ENCODE peak calls at places on chromosomes 7 and 10, in ten cellular contexts. K, P, Z, O, H, N, M, J, X and Q are unnamed samples.

GRCh38 chr7:50474382-50475155 is 24.4 kb upstream of the FIGNL1 start:
- DNase-seq in K (no peak), P (no peak), Z (no peak), O (no peak), H (no peak), N (no peak), M (no peak), J (no peak), X (no peak), Q (no peak)

GRCh38 chr7:92667816-92668540 is 77.8 kb upstream of the FAM133B start:
- DNase-seq in K (no peak), P (no peak), Z (no peak), O (no peak), H (no peak), N (no peak), M (no peak), J (no peak), X (no peak), Q (no peak)

GRCh38 chr10:34580643-34581042 is 234.5 kb downstream of the PARD3 start:
- DNase-seq in K (no peak), P (no peak), Z (peak), O (no peak), H (no peak), N (no peak), M (no peak), J (no peak), X (no peak), Q (no peak)

GRCh38 chr7:112752576-112752975 is 37.6 kb downstream of the TMEM168 start:
- DNase-seq in K (no peak), P (no peak), Z (no peak), O (no peak), H (no peak), N (no peak), M (no peak), J (no peak), X (no peak), Q (no peak)

GRCh38 chr7:1289681-1290261 is 57.1 kb downstream of the UNCX start:
- DNase-seq in K (no peak), P (peak), Z (no peak), O (no peak), H (no peak), N (no peak), M (peak), J (no peak), X (no peak), Q (no peak)

GRCh38 chr10:70328987-70329386 is 45.2 kb upstream of the NPFFR1 start:
- DNase-seq in K (no peak), P (no peak), Z (no peak), O (no peak), H (no peak), N (no peak), M (no peak), J (no peak), X (no peak), Q (no peak)

GRCh38 chr10:100741386-100742066 is 3.9 kb upstream of the PAX2 start:
- DNase-seq in K (no peak), P (no peak), Z (no peak), O (no peak), H (no peak), N (no peak), M (no peak), J (no peak), X (no peak), Q (no peak)

GRCh38 chr7:115229401-115230083 is 307.6 kb downstream of the MDFIC start:
- DNase-seq in K (no peak), P (no peak), Z (no peak), O (no peak), H (peak), N (no peak), M (no peak), J (no peak), X (no peak), Q (no peak)

GRCh38 chr10:116879817-116880216 is 30.5 kb downstream of the ENO4 start:
- DNase-seq in K (no peak), P (no peak), Z (no peak), O (no peak), H (no peak), N (no peak), M (no peak), J (no peak), X (no peak), Q (no peak)

GRCh38 chr10:89352039-89352597 is 24.3 kb downstream of the IFIT3 start:
- DNase-seq in K (peak), P (no peak), Z (peak), O (no peak), H (no peak), N (peak), M (no peak), J (no peak), X (no peak), Q (peak)

GRCh38 chr10:1611936-1612550 is 125.3 kb downstream of the ADARB2 start:
- DNase-seq in K (no peak), P (no peak), Z (no peak), O (no peak), H (no peak), N (no peak), M (no peak), J (no peak), X (no peak), Q (no peak)

GRCh38 chr10:110403593-110403992 is 94.1 kb upstream of the DUSP5 start:
- DNase-seq in K (no peak), P (no peak), Z (no peak), O (no peak), H (no peak), N (no peak), M (peak), J (no peak), X (no peak), Q (peak)

GRCh38 chr10:61655335-61655851 is 7.3 kb upstream of the CABCOCO1 start:
- DNase-seq in K (no peak), P (no peak), Z (no peak), O (no peak), H (no peak), N (no peak), M (no peak), J (no peak), X (no peak), Q (no peak)

GRCh38 chr10:35574924-35575352 is 30.2 kb upstream of the GJD4 start:
- DNase-seq in K (no peak), P (no peak), Z (no peak), O (peak), H (no peak), N (no peak), M (no peak), J (no peak), X (no peak), Q (no peak)

GRCh38 chr7:23811540-23811939 is 101.5 kb downstream of the STK31 start:
- DNase-seq in K (no peak), P (no peak), Z (no peak), O (no peak), H (no peak), N (no peak), M (no peak), J (peak), X (no peak), Q (no peak)

GRCh38 chr10:93435621-93436385 is 46.3 kb downstream of the MYOF start:
- DNase-seq in K (no peak), P (no peak), Z (no peak), O (no peak), H (no peak), N (no peak), M (no peak), J (peak), X (no peak), Q (no peak)

GRCh38 chr10:71852335-71852937 is 1.4 kb upstream of the PSAP start:
- DNase-seq in K (no peak), P (peak), Z (no peak), O (no peak), H (no peak), N (peak), M (peak), J (peak), X (peak), Q (peak)

GRCh38 chr7:2710256-2710655 is 22.3 kb downstream of the AMZ1 start:
- DNase-seq in K (peak), P (no peak), Z (no peak), O (no peak), H (peak), N (no peak), M (no peak), J (no peak), X (no peak), Q (peak)

GRCh38 chr10:123229927-123230630 is 75.9 kb downstream of the BUB3 start:
- DNase-seq in K (no peak), P (no peak), Z (no peak), O (no peak), H (no peak), N (no peak), M (no peak), J (no peak), X (no peak), Q (no peak)

GRCh38 chr10:91653214-91653875 is 20.5 kb upstream of the PPP1R3C start:
- DNase-seq in K (no peak), P (no peak), Z (no peak), O (no peak), H (no peak), N (no peak), M (no peak), J (no peak), X (no peak), Q (no peak)

GRCh38 chr10:112022196-112022595 is 161.4 kb downstream of the GPAM start:
- DNase-seq in K (no peak), P (no peak), Z (no peak), O (no peak), H (no peak), N (no peak), M (no peak), J (no peak), X (no peak), Q (no peak)

GRCh38 chr10:73859441-73860049 is 14.8 kb downstream of the CAMK2G start:
- DNase-seq in K (no peak), P (peak), Z (no peak), O (no peak), H (peak), N (no peak), M (no peak), J (no peak), X (no peak), Q (peak)

GRCh38 chr7:2761131-2761624 is 73.2 kb downstream of the AMZ1 start:
- DNase-seq in K (no peak), P (peak), Z (no peak), O (no peak), H (no peak), N (no peak), M (no peak), J (no peak), X (peak), Q (no peak)

GRCh38 chr7:152177696-152178404 is 152.4 kb downstream of the GALNT11 start:
- DNase-seq in K (no peak), P (no peak), Z (no peak), O (no peak), H (no peak), N (no peak), M (no peak), J (no peak), X (no peak), Q (no peak)

GRCh38 chr7:28423112-28423511 is 10.8 kb downstream of the CREB5 start:
- DNase-seq in K (no peak), P (no peak), Z (no peak), O (no peak), H (no peak), N (no peak), M (no peak), J (no peak), X (no peak), Q (no peak)

GRCh38 chr7:66699998-66700397 is 40.5 kb upstream of the RABGEF1 start:
- DNase-seq in K (no peak), P (no peak), Z (no peak), O (no peak), H (no peak), N (peak), M (no peak), J (no peak), X (no peak), Q (no peak)

GRCh38 chr10:102660891-102661613 is 16.8 kb downstream of the TRIM8 start:
- DNase-seq in K (peak), P (peak), Z (peak), O (no peak), H (peak), N (peak), M (peak), J (peak), X (no peak), Q (peak)

GRCh38 chr10:111990734-111991133 is 192.8 kb downstream of the GPAM start:
- DNase-seq in K (no peak), P (no peak), Z (no peak), O (no peak), H (no peak), N (no peak), M (no peak), J (no peak), X (no peak), Q (no peak)

GRCh38 chr10:44593952-44594351 is 209.1 kb upstream of the CXCL12 start:
- DNase-seq in K (no peak), P (no peak), Z (peak), O (no peak), H (no peak), N (no peak), M (no peak), J (no peak), X (no peak), Q (no peak)

GRCh38 chr7:105352018-105352612 is 36.6 kb downstream of the SRPK2 start:
- DNase-seq in K (peak), P (no peak), Z (no peak), O (no peak), H (peak), N (peak), M (peak), J (peak), X (peak), Q (peak)

GRCh38 chr10:78713659-78714058 is 355.1 kb upstream of the ZMIZ1 start:
- DNase-seq in K (no peak), P (no peak), Z (no peak), O (no peak), H (no peak), N (no peak), M (no peak), J (no peak), X (no peak), Q (peak)

GRCh38 chr10:103918053-103918846 is at the start of gene STN1:
- DNase-seq in K (peak), P (peak), Z (peak), O (peak), H (peak), N (peak), M (peak), J (peak), X (peak), Q (peak)
- TF ChIP-seq CTCF in K (no peak), P (peak), Z (no peak), O (peak), H (peak), N (no peak), M (no peak), J (peak), X (peak), Q (peak)

DNA sequence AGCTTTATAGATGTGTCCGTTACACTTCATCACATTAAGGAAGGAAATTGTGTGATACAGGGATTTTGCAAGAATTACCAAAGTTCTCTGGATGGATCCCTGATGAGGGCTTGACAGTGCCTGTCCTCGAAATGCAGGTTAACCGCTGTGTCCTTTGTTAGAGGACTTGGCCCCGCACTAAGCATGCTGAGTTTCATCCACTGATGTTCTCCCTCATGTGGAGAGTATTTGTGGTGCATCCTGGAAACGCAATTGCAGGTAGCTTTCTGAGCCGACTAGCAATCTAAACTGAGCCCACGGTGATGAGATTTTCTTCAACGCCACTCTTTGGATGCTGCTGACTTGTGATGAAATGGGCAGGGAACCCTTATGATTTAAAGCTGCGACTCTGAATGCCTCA is 71.9 kb upstream of the STK17A start:
- DNase-seq in K (no peak), P (no peak), Z (no peak), O (peak), H (no peak), N (no peak), M (no peak), J (no peak), X (no peak), Q (no peak)
- TF ChIP-seq CTCF in K (no peak), P (no peak), Z (no peak), O (peak), H (no peak), N (no peak), M (no peak), J (no peak), X (no peak), Q (no peak)

GRCh38 chr10:119669331-119669730 is 18.2 kb downstream of the BAG3 start:
- DNase-seq in K (no peak), P (no peak), Z (no peak), O (no peak), H (no peak), N (no peak), M (no peak), J (no peak), X (no peak), Q (no peak)
- TF ChIP-seq CTCF in K (no peak), P (no peak), Z (no peak), O (no peak), H (no peak), N (no peak), M (no peak), J (no peak), X (no peak), Q (no peak)

DNA sequence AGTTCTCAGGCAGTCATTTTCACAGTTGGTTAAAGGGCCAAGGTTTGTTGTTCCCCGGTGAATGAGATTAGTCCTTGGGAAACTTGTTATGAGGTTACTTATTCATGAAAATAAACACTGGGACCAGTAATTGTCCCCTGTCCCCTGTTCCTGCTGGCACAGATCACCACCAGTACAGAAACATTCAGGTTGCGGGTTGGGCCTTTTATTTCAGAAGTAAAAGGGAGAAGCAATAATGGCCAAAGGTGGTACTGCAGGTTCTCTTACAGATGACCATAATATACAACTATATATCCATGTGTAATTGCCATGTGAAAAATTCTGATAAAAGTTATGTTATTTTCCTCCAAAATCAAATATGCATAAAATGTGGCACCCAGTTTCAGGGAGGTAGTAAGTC is 442.0 kb downstream of the SORCS1 start:
- DNase-seq in K (no peak), P (no peak), Z (no peak), O (no peak), H (no peak), N (no peak), M (no peak), J (no peak), X (no peak), Q (no peak)
- TF ChIP-seq CTCF in K (no peak), P (no peak), Z (peak), O (peak), H (no peak), N (no peak), M (no peak), J (no peak), X (no peak), Q (no peak)

GRCh38 chr7:93836111-93836510 is 54.4 kb downstream of the TFPI2 start:
- DNase-seq in K (no peak), P (no peak), Z (no peak), O (no peak), H (no peak), N (no peak), M (no peak), J (no peak), X (no peak), Q (no peak)

GRCh38 chr7:93830141-93830925 is 60.2 kb downstream of the TFPI2 start:
- DNase-seq in K (no peak), P (no peak), Z (no peak), O (no peak), H (no peak), N (no peak), M (no peak), J (no peak), X (no peak), Q (no peak)

GRCh38 chr7:93837245-93837644 is 53.3 kb downstream of the TFPI2 start:
- DNase-seq in K (no peak), P (no peak), Z (no peak), O (no peak), H (no peak), N (no peak), M (no peak), J (no peak), X (no peak), Q (no peak)

GRCh38 chr7:93835684-93836083 is 54.9 kb downstream of the TFPI2 start:
- DNase-seq in K (no peak), P (no peak), Z (no peak), O (no peak), H (no peak), N (no peak), M (no peak), J (no peak), X (no peak), Q (no peak)
- TF ChIP-seq CTCF in K (no peak), P (no peak), Z (no peak), O (no peak), H (no peak), N (no peak), M (no peak), J (no peak), X (no peak), Q (no peak)

GRCh38 chr7:99531354-99531765 is 20.6 kb downstream of the FAM200A start:
- DNase-seq in K (no peak), P (no peak), Z (no peak), O (no peak), H (no peak), N (no peak), M (no peak), J (no peak), X (no peak), Q (no peak)

GRCh38 chr7:99521399-99521798 is 16.9 kb downstream of the ZKSCAN5 start:
- DNase-seq in K (no peak), P (no peak), Z (no peak), O (no peak), H (no peak), N (no peak), M (no peak), J (no peak), X (no peak), Q (no peak)

DNA sequence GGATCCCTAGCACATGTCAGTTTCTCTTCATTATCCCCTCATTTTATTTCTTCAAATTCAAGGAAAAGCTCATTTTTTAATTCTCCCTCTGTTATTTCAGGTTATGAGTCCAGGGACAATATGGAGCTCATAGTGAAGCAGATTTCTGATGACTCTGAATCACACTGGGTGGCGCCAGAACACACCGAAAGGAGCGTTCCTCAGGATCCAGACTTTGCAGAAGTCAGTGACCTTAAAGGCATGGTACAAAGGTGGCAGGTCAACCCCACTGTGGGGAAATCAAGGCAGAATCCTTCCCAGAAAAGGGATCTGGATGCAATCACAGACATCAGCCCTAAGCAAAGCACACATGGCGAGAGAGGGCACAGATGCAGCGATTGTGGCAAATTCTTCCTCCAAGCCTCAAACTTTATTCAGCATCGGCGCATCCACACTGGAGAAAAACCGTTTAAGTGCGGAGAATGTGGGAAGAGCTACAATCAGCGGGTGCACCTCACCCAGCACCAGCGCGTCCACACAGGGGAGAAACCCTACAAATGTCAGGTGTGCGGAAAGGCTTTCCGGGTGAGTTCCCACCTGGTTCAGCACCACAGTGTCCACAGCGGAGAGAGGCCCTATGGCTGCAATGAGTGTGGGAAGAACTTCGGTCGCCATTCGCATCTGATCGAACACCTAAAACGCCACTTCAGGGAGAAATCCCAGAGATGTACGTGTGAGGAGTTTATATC is 21.4 kb downstream of the ZKSCAN5 start:
- DNase-seq in K (no peak), P (no peak), Z (no peak), O (peak), H (no peak), N (no peak), M (no peak), J (peak), X (no peak), Q (peak)
- TF ChIP-seq CTCF in K (no peak), P (no peak), Z (no peak), O (no peak), H (no peak), N (no peak), M (no peak), J (peak), X (no peak), Q (no peak)

GRCh38 chr10:23525406-23525805 is 86.5 kb downstream of the OTUD1 start:
- DNase-seq in K (peak), P (no peak), Z (peak), O (no peak), H (no peak), N (peak), M (no peak), J (peak), X (peak), Q (no peak)
- TF ChIP-seq CTCF in K (no peak), P (peak), Z (peak), O (no peak), H (peak), N (peak), M (peak), J (no peak), X (peak), Q (peak)